ENCODE peak calls at places on chromosomes 4 and X, in four cellular contexts. D, G, M and T are unnamed samples.

GRCh38 chr4:13540446-13541175 is 3.7 kb downstream of the NKX3-2 start:
- DNase-seq in D (no peak), G (no peak), M (no peak), T (no peak)

GRCh38 chr4:168811793-168812651 is 198.0 kb downstream of the CBR4 start:
- DNase-seq in D (no peak), G (no peak), M (no peak), T (no peak)

GRCh38 chrX:55135171-55135570 is 46.4 kb downstream of the PAGE2 start:
- DNase-seq in D (no peak), G (peak; percentile 15), M (no peak), T (peak; percentile 2)

GRCh38 chr4:105059337-105059736 is 87.3 kb upstream of the TET2 start:
- DNase-seq in D (peak; percentile 90), G (no peak), M (no peak), T (no peak)

GRCh38 chr4:169626328-169627282 is 6.2 kb downstream of the CLCN3 start:
- DNase-seq in D (no peak), G (peak; percentile 59), M (no peak), T (no peak)

GRCh38 chr4:101865501-101866062 is 75.1 kb downstream of the BANK1 start:
- DNase-seq in D (no peak), G (no peak), M (no peak), T (no peak)

GRCh38 chr4:121464854-121465253 is 84.0 kb upstream of the QRFPR start:
- DNase-seq in D (no peak), G (no peak), M (no peak), T (no peak)

GRCh38 chrX:154051210-154051810 is 31.6 kb upstream of the IRAK1 start:
- DNase-seq in D (no peak), G (peak; percentile 60), M (no peak), T (peak; percentile 3)

GRCh38 chr4:26028793-26029511 is 114.9 kb downstream of the SMIM20 start:
- DNase-seq in D (no peak), G (peak; percentile 52), M (peak; percentile 74), T (no peak)

GRCh38 chr4:72314869-72315268 is 254.2 kb downstream of the ADAMTS3 start:
- DNase-seq in D (no peak), G (no peak), M (no peak), T (no peak)

GRCh38 chr4:98679738-98680137 is 21.3 kb upstream of the TSPAN5 start:
- DNase-seq in D (no peak), G (no peak), M (no peak), T (no peak)

GRCh38 chrX:1378306-1378758 is 13.6 kb downstream of the SLC25A6 start:
- DNase-seq in D (no peak), G (peak; percentile 7), M (no peak), T (no peak)

GRCh38 chr4:20474119-20474518 is 222.4 kb downstream of the SLIT2 start:
- DNase-seq in D (no peak), G (no peak), M (no peak), T (no peak)

GRCh38 chr4:25313194-25313895 is 771 bp downstream of the ZCCHC4 start:
- DNase-seq in D (no peak), G (no peak), M (no peak), T (no peak)

GRCh38 chr4:86970447-86971354 is 35.9 kb downstream of the AFF1 start:
- DNase-seq in D (no peak), G (no peak), M (no peak), T (no peak)

GRCh38 chrX:110989869-110990268 is 106.1 kb upstream of the PAK3 start:
- DNase-seq in D (no peak), G (no peak), M (no peak), T (no peak)

GRCh38 chr4:23006756-23007155 is 314.0 kb downstream of the GBA3 start:
- DNase-seq in D (no peak), G (no peak), M (no peak), T (no peak)

GRCh38 chr4:34323549-34324325 is 1920.6 kb downstream of the ARAP2 start:
- DNase-seq in D (no peak), G (no peak), M (no peak), T (no peak)

GRCh38 chr4:137735561-137736104 is 203.3 kb upstream of the PCDH18 start:
- DNase-seq in D (no peak), G (no peak), M (no peak), T (no peak)

GRCh38 chrX:110915120-110915519 is 119.5 kb upstream of the CHRDL1 start:
- DNase-seq in D (no peak), G (no peak), M (no peak), T (no peak)

GRCh38 chr4:43339435-43339834 is 446.9 kb downstream of the GRXCR1 start:
- DNase-seq in D (no peak), G (no peak), M (no peak), T (no peak)

GRCh38 chr4:110188113-110188512 is 10.3 kb downstream of the ELOVL6 start:
- DNase-seq in D (no peak), G (no peak), M (no peak), T (no peak)

GRCh38 chr4:156693557-156693956 is 278.0 kb downstream of the PDGFC start:
- DNase-seq in D (no peak), G (no peak), M (no peak), T (no peak)

GRCh38 chrX:9148626-9149385 is 114.9 kb upstream of the FAM9B start:
- DNase-seq in D (no peak), G (no peak), M (peak; percentile 29), T (no peak)

GRCh38 chr4:57442834-57443291 is 332.7 kb upstream of the IGFBP7 start:
- DNase-seq in D (no peak), G (peak; percentile 20), M (peak; percentile 39), T (no peak)

GRCh38 chrX:96685205-96686099 is 810 bp downstream of the DIAPH2 start:
- DNase-seq in D (no peak), G (no peak), M (no peak), T (no peak)

DNA sequence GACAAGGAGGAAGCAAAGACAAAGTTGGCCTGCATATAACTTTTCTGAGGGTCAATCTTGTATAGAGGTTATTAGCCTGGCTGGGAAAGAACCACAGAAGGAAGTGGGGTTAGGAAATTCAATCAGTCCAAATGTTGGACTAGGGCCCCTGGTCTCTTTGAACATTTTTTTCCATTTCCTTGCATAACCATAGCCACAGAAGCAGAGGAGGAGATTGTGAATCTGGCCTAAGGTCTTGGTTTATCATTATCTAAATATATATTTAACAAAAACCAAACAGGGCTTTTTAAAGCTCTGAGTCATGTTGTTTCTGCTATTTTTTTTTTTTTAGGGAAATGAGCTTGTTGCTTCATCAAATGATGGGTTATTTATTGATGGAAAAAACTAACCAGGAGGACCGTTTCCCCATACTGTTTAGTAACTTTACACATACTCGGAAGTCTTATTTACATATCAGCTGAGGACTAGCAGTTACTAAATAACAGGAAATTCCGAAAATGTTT is 97.7 kb upstream of the ACSL4 start:
- DNase-seq in D (no peak), G (no peak), M (no peak), T (no peak)
- TF ChIP-seq RAD21 in D (no peak), G (no peak), M (no peak), T (no peak)

GRCh38 chrX:41322821-41323603 is 10.9 kb upstream of the DDX3X start:
- DNase-seq in D (no peak), G (no peak), M (no peak), T (no peak)
- TF ChIP-seq EGR1 in D (no peak), G (no peak), M (no peak), T (no peak)

GRCh38 chrX:145552643-145553042 is 265.0 kb upstream of the SLITRK2 start:
- DNase-seq in D (no peak), G (no peak), M (no peak), T (no peak)
- TF ChIP-seq CTCF in D (no peak), G (no peak), M (no peak), T (no peak)

DNA sequence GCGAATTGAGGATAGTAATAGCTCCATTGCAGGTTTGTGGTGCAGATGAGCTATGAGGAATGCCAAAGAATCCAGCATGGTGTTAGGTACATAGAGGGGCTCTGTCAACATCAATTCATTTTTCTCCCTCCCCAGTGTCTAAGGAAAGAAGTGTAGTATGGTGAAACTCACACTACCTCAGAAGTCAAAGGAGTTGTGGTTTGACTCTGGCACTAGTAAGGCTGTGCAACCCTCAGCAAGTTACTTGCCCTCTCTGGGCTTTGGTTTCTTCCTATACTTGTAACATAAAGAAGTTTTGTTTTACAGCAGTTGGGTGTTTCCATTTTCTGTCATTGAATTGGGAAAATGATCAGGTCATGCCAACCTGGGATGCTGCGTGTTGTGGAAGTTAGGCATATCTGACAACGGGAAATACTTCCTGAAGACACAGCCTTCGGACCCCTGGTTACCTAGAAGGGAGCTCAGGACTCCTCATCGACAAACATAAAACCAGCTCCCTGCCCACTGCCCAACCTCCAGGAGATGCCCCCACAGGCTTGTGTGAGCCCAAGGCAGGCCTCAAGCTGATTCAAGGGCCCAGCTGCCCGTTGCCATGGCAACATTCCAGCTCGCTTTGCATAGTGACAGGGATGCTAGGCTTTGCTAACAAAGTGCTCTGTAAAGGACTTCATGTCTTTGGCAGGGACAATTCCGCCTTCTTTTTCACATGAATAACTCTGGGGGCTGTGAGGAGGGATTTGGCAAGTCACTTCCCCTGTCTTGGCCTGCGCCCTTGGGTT is 71.3 kb downstream of the RTL5 start:
- DNase-seq in D (no peak), G (no peak), M (no peak), T (no peak)
- TF ChIP-seq RAD21 in D (no peak), G (no peak), M (peak; percentile 35), T (no peak)

GRCh38 chr4:51963871-51964513 is 56.2 kb downstream of the LRRC66 start:
- DNase-seq in D (no peak), G (no peak), M (no peak), T (no peak)
- TF ChIP-seq EGR1 in D (no peak), G (no peak), M (no peak), T (no peak)

DNA sequence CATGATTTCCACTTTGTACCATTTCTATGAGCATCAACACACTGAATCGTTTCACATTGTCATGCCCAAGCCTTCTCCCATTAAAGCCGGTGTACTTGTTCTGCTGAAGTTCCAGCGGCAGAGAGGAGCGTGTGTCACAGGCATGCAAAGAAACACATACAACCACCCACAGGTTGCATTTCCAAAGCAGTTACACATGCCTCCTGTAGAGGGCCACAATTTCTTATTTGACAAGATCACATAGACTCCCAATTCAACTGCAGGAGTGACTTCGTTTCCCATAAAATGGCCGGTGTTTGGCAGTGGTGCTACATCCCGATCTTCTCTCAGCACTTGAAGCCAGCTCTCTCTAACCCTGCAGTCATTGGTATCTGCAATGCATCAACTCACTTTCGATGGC is 992.6 kb downstream of the NLGN4X start:
- DNase-seq in D (no peak), G (no peak), M (no peak), T (no peak)
- TF ChIP-seq CTCF in D (no peak), G (no peak), M (peak; percentile 52), T (no peak)

GRCh38 chr4:147381749-147382148 is 99.1 kb upstream of the EDNRA start:
- DNase-seq in D (no peak), G (no peak), M (no peak), T (no peak)

GRCh38 chr4:147378780-147379179 is 102.1 kb upstream of the EDNRA start:
- DNase-seq in D (no peak), G (no peak), M (peak; percentile 23), T (peak; percentile 63)
- TF ChIP-seq RAD21 in D (no peak), G (no peak), M (peak; percentile 27), T (peak; percentile 56)

GRCh38 chr4:76733380-76733779 is 164.6 kb downstream of the SOWAHB start:
- DNase-seq in D (no peak), G (no peak), M (peak; percentile 57), T (no peak)

GRCh38 chr4:76726631-76727030 is 171.3 kb downstream of the SOWAHB start:
- DNase-seq in D (no peak), G (no peak), M (no peak), T (no peak)

GRCh38 chr4:76729460-76729859 is 168.5 kb downstream of the SOWAHB start:
- DNase-seq in D (no peak), G (no peak), M (no peak), T (no peak)

GRCh38 chr4:76732246-76732645 is 165.7 kb downstream of the SOWAHB start:
- DNase-seq in D (no peak), G (no peak), M (no peak), T (no peak)

GRCh38 chr4:76729991-76730390 is 168.0 kb downstream of the SOWAHB start:
- DNase-seq in D (no peak), G (no peak), M (no peak), T (no peak)
- TF ChIP-seq EGR1 in D (no peak), G (no peak), M (no peak), T (no peak)